ENCODE peak calls at places on chromosomes 12 and 14, in six cellular contexts. L is HepG2, W is HCT116, M is SK-N-SH, I is H1, J is GM12878. E is an unnamed sample.

GRCh38 chr12:89064151-89064550 is 288.1 kb downstream of the DUSP6 start:
- DNase-seq in I (no peak), M (no peak), J (no peak), W (no peak), L (no peak), E (no peak)

GRCh38 chr12:107670999-107671643 is 14.5 kb upstream of the PWP1 start:
- DNase-seq in M (no peak), W (peak; percentile 19), I (peak; percentile 82), J (no peak), L (peak; percentile 33), E (peak; percentile 59)

GRCh38 chr14:26128931-26129674 is 468.7 kb downstream of the NOVA1 start:
- DNase-seq in I (no peak), J (no peak), L (no peak), W (no peak), M (no peak), E (no peak)

GRCh38 chr12:95319694-95320331 is 102.2 kb downstream of the VEZT start:
- DNase-seq in J (no peak), W (no peak), I (no peak), M (no peak), L (no peak), E (no peak)

GRCh38 chr12:120468846-120469449 is 600 bp downstream of the SRSF9 start:
- DNase-seq in W (no peak), M (peak; percentile 94), I (no peak), J (no peak), L (no peak), E (peak; percentile 64)

GRCh38 chr14:51821822-51822221 is 38.6 kb upstream of the GNG2 start:
- DNase-seq in I (no peak), W (no peak), M (no peak), J (no peak), L (no peak), E (no peak)

GRCh38 chr14:77641207-77641533 is 24.7 kb upstream of the SPTLC2 start:
- DNase-seq in W (no peak), J (no peak), L (no peak), M (no peak), I (no peak), E (no peak)

GRCh38 chr12:109744026-109744425 is 30.4 kb downstream of the FAM222A start:
- DNase-seq in L (no peak), W (no peak), M (peak; percentile 19), J (no peak), I (no peak), E (no peak)

GRCh38 chr12:32918890-32919791 is 22.6 kb upstream of the PKP2 start:
- DNase-seq in M (peak; percentile 66), W (no peak), I (no peak), J (no peak), L (peak; percentile 37), E (peak; percentile 19)

GRCh38 chr14:36672095-36672494 is 10.4 kb downstream of the PAX9 start:
- DNase-seq in J (no peak), M (no peak), L (no peak), W (no peak), I (no peak), E (no peak)

GRCh38 chr12:38465020-38465419 is 148.4 kb downstream of the ALG10B start:
- DNase-seq in L (no peak), J (no peak), W (no peak), I (no peak), M (no peak), E (no peak)

GRCh38 chr12:1934831-1935230 is 16.4 kb upstream of the CACNA2D4 start:
- DNase-seq in W (no peak), L (no peak), I (peak; percentile 27), M (peak; percentile 18), J (no peak), E (no peak)

GRCh38 chr12:106296179-106296877 is 6.2 kb upstream of the TCP11L2 start:
- DNase-seq in J (no peak), M (no peak), W (peak; percentile 64), I (no peak), L (peak; percentile 80), E (no peak)

GRCh38 chr12:116123511-116124258 is 153.8 kb downstream of the MED13L start:
- DNase-seq in M (peak; percentile 23), I (no peak), W (no peak), J (no peak), L (no peak), E (peak; percentile 25)

GRCh38 chr12:100851637-100852036 is 57.1 kb downstream of the ANO4 start:
- DNase-seq in L (no peak), M (no peak), I (no peak), J (no peak), W (no peak), E (no peak)

GRCh38 chr12:54958048-54958658 is 26.4 kb downstream of the TESPA1 start:
- DNase-seq in I (no peak), J (peak; percentile 44), L (peak; percentile 39), M (peak; percentile 26), W (peak; percentile 53), E (peak; percentile 49)

GRCh38 chr12:49959570-49960473 is 1.9 kb upstream of the AQP5 start:
- DNase-seq in M (no peak), L (no peak), I (no peak), W (peak; percentile 50), J (no peak), E (no peak)

GRCh38 chr14:62654641-62655040 is 390.6 kb downstream of the KCNH5 start:
- DNase-seq in M (no peak), J (no peak), I (no peak), W (no peak), L (no peak), E (no peak)

GRCh38 chr14:71591929-71592328 is 340.3 kb upstream of the RGS6 start:
- DNase-seq in I (no peak), J (no peak), W (peak; percentile 16), L (no peak), M (no peak), E (no peak)

GRCh38 chr14:30798516-30798915 is 75.8 kb upstream of the COCH start:
- DNase-seq in W (no peak), M (no peak), I (no peak), L (no peak), J (no peak), E (no peak)

GRCh38 chr12:57227315-57228115 is 2.0 kb upstream of the SHMT2 start:
- DNase-seq in I (no peak), W (no peak), M (no peak), L (no peak), J (no peak), E (no peak)

GRCh38 chr12:31230004-31230403 is 95.9 kb downstream of the SINHCAF start:
- DNase-seq in M (no peak), I (no peak), L (no peak), W (no peak), J (no peak), E (no peak)

GRCh38 chr14:84857571-84857970 is 672.4 kb upstream of the FLRT2 start:
- DNase-seq in J (no peak), W (no peak), M (no peak), L (no peak), I (no peak), E (no peak)

GRCh38 chr14:40697221-40697620 is 909.5 kb upstream of the LRFN5 start:
- DNase-seq in L (no peak), J (no peak), I (no peak), M (no peak), W (no peak), E (no peak)

GRCh38 chr12:121649819-121650353 is 19.6 kb downstream of the MORN3 start:
- DNase-seq in W (no peak), L (no peak), J (no peak), I (no peak), M (no peak), E (peak; percentile 88)

GRCh38 chr14:68638817-68639517 is 153.9 kb downstream of the ZFP36L1 start:
- DNase-seq in J (no peak), L (no peak), W (no peak), M (no peak), I (peak; percentile 42), E (no peak)
- TF ChIP-seq RAD21 in J (no peak), L (no peak), W (no peak), M (no peak), I (no peak), E (no peak)

GRCh38 chr12:40768125-40768864 is 76.1 kb downstream of the CNTN1 start:
- DNase-seq in J (no peak), M (no peak), I (no peak), L (no peak), W (no peak), E (no peak)
- TF ChIP-seq JUND in J (no peak), M (no peak), I (no peak), L (no peak), W (no peak), E (no peak)

DNA sequence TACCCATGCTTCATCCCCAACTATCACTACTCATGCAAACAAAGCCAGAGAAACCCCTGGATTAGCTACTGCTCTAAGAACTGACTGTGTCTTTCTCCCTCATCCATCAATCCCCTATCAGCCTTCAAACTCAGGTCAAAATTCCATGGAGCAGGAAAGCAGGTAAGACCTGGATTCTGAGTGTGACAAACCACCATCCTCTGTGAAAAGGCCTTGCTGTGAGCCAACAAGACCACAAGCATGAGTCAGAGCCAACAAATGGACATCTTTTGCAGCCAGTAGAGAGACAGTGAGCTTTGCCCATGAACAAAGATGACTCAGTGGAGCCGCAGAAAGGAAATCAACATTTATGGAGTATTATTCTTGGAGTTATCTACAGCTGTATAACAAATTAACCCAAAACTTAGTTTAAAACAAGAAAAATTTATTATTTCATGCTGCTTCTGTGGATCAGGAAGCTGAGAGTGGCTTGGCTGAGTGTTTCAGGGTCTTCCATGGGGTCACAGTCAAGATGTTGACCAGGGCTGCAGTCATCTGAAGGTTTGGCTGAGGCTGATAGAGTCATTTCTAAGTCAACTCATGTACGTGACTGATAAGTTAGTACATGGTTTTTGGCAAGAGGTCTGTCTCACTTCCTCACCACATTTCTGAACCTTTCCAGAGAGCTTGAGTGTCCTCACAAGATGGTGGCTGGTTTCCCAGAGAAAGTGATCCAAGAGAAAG is 61.1 kb downstream of the PITPNM2 start:
- DNase-seq in M (no peak), I (no peak), W (peak; percentile 90), L (peak; percentile 88), J (no peak), E (peak; percentile 75)
- TF ChIP-seq RAD21 in M (no peak), I (no peak), W (peak; percentile 26), L (no peak), J (no peak), E (no peak)

GRCh38 chr14:54343276-54344121 is 53.3 kb upstream of the CDKN3 start:
- DNase-seq in I (no peak), M (peak; percentile 48), W (no peak), J (no peak), L (peak; percentile 34), E (no peak)

GRCh38 chr14:54342806-54343205 is 54.0 kb upstream of the CDKN3 start:
- DNase-seq in W (no peak), L (no peak), M (no peak), J (no peak), I (no peak), E (no peak)

GRCh38 chr14:54338696-54339317 is 58.0 kb upstream of the CDKN3 start:
- DNase-seq in L (no peak), W (peak; percentile 55), J (no peak), M (no peak), I (no peak), E (peak; percentile 19)

GRCh38 chr14:54337314-54337713 is 59.5 kb upstream of the CDKN3 start:
- DNase-seq in L (no peak), W (no peak), I (no peak), J (no peak), M (no peak), E (no peak)

DNA sequence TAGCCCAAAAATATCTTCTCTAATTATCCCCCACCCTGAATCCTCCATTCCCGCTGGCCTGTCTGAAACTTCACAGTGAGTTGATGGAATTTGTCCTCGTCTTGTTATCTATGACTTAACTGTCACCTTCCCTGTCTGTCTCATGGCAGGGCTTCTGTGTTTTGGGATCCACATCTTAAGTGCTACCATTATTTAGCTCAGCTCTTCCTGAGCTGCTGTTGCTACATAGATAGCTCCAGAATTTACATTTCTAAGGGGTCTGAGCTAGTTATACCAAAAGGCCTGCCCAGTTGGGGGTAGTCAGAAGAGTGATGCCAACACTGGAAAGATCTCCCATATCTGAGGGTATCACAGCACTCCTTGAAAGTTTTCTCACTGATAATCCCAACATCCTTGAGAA is 57.0 kb upstream of the CDKN3 start:
- DNase-seq in J (no peak), M (no peak), W (no peak), I (no peak), L (no peak), E (no peak)
- TF ChIP-seq JUND in J (no peak), M (no peak), W (no peak), I (no peak), L (no peak), E (no peak)

E was measured in K562.